ENCODE peak calls at places on chromosomes 5 and 9, in nine cellular contexts. V, E, C, L, N, S, U, F and D are unnamed samples.

GRCh38 chr9:2809692-2810423 is 34.0 kb downstream of the PUM3 start:
- DNase-seq in F (no peak), C (peak; percentile 28), L (peak; percentile 88), N (peak; percentile 78), E (peak; percentile 79), U (no peak), S (no peak), V (no peak), D (peak; percentile 95)

GRCh38 chr5:27491047-27491446 is 452.7 kb upstream of the CDH9 start:
- DNase-seq in S (no peak), V (no peak), U (no peak), N (no peak), C (no peak), E (no peak), F (no peak), L (no peak), D (no peak)

GRCh38 chr5:1279443-1280151 is 15.3 kb downstream of the TERT start:
- DNase-seq in E (no peak), V (no peak), F (no peak), U (no peak), S (no peak), N (no peak), C (no peak), L (no peak), D (no peak)

GRCh38 chr5:154058055-154059038 is 19.6 kb downstream of the MFAP3 start:
- DNase-seq in E (peak; percentile 14), C (peak; percentile 77), N (no peak), S (no peak), F (no peak), U (no peak), V (peak; percentile 52), L (peak; percentile 23), D (peak; percentile 76)

GRCh38 chr9:118929317-118929716 is 439.9 kb downstream of the BRINP1 start:
- DNase-seq in F (no peak), C (no peak), U (no peak), N (no peak), E (no peak), L (peak; percentile 74), S (no peak), V (no peak), D (peak; percentile 14)

GRCh38 chr9:136339958-136340310 is 12.6 kb downstream of the GPSM1 start:
- DNase-seq in S (no peak), F (no peak), E (no peak), C (no peak), U (no peak), L (no peak), N (no peak), V (no peak), D (no peak)

GRCh38 chr9:99011161-99011709 is 67.5 kb downstream of the COL15A1 start:
- DNase-seq in U (no peak), N (no peak), L (peak; percentile 51), S (no peak), C (no peak), V (no peak), F (no peak), E (peak; percentile 22), D (peak; percentile 30)

GRCh38 chr5:112995764-112996618 is 19.4 kb downstream of the DCP2 start:
- DNase-seq in S (peak; percentile 75), V (peak; percentile 42), E (peak; percentile 75), L (peak; percentile 72), F (peak; percentile 71), C (peak; percentile 60), N (peak; percentile 89), U (peak; percentile 78), D (peak; percentile 85)

GRCh38 chr5:165066751-165067150 is 1561.3 kb downstream of the MAT2B start:
- DNase-seq in U (no peak), C (no peak), F (no peak), E (no peak), N (no peak), L (no peak), S (no peak), V (no peak), D (no peak)

GRCh38 chr9:73039253-73039915 is 86.5 kb upstream of the ALDH1A1 start:
- DNase-seq in S (peak; percentile 63), N (no peak), V (no peak), U (no peak), C (no peak), F (peak; percentile 51), E (peak; percentile 18), L (peak; percentile 73), D (peak; percentile 67)

GRCh38 chr9:96256800-96257199 is 45.2 kb downstream of the HSD17B3 start:
- DNase-seq in S (no peak), E (peak; percentile 25), N (peak; percentile 86), L (peak; percentile 9), F (no peak), V (peak; percentile 82), U (no peak), C (peak; percentile 51), D (peak; percentile 20)

GRCh38 chr9:23730364-23730763 is 95.7 kb downstream of the ELAVL2 start:
- DNase-seq in N (no peak), F (no peak), V (no peak), C (no peak), S (no peak), L (no peak), U (no peak), E (no peak), D (no peak)

GRCh38 chr5:2847608-2848007 is 96.1 kb upstream of the IRX2 start:
- DNase-seq in L (no peak), V (no peak), U (no peak), N (no peak), F (no peak), C (no peak), S (no peak), E (no peak), D (no peak)

GRCh38 chr5:158313739-158314464 is 455.0 kb upstream of the CLINT1 start:
- DNase-seq in U (no peak), F (no peak), S (no peak), L (no peak), E (no peak), N (peak; percentile 73), V (no peak), C (no peak), D (no peak)

GRCh38 chr5:77645158-77645994 is 6.9 kb upstream of the OTP start:
- DNase-seq in V (peak; percentile 29), L (no peak), F (no peak), S (no peak), C (peak; percentile 50), E (peak; percentile 43), U (no peak), N (peak; percentile 85), D (no peak)

GRCh38 chr5:152527358-152528048 is 122.4 kb upstream of the NMUR2 start:
- DNase-seq in C (no peak), N (no peak), L (no peak), U (no peak), F (no peak), S (no peak), E (peak; percentile 12), V (no peak), D (no peak)

GRCh38 chr9:93226819-93227218 is 42.9 kb downstream of the WNK2 start:
- DNase-seq in V (no peak), S (no peak), C (no peak), U (no peak), F (no peak), L (no peak), N (no peak), E (no peak), D (no peak)
- TF ChIP-seq CTCF in V (no peak), S (no peak), C (no peak), U (no peak), F (no peak), L (no peak), N (no peak), E (no peak), D (no peak)

DNA sequence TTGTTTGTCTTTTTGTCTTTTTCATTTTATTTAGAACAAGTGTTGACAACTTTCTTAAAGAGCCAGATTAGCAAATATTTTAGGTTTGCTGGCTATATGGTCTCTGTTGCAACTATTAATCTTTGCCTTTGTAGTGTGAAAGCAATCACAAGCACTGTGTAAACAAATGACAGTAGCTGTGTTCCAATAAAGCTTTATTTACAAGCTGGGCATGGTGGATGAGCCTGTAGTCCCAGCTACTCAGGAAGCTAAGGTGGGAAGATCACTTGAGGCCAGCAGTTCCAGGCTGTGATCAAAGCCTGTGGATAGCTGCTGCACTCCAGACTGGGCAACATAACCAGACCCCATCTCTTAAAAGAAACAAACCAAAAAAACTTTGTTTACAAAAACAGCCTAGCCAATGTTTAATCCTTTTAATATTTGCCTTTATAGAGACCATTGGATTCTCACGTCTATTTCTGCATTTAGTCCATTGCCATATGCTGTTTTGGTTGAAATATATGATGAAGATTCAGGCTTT is 2.5 kb downstream of the C5orf22 start:
- DNase-seq in N (no peak), U (no peak), V (no peak), C (no peak), S (no peak), L (no peak), F (no peak), E (no peak), D (no peak)
- H3K4me3 ChIP-seq in N (no peak overlapping the region), U (no peak overlapping the region), V (no peak overlapping the region), C (no peak overlapping the region), S (no peak overlapping the region), L (no peak overlapping the region), F (no peak overlapping the region), E (no peak overlapping the region), D (no peak overlapping the region)

GRCh38 chr5:145812877-145813276 is 22.3 kb downstream of the PRELID2 start:
- DNase-seq in F (no peak), U (no peak), N (no peak), C (no peak), S (no peak), E (no peak), V (no peak), L (no peak), D (no peak)

GRCh38 chr5:145806923-145807322 is 28.2 kb downstream of the PRELID2 start:
- DNase-seq in U (no peak), C (no peak), S (no peak), E (no peak), V (no peak), L (no peak), N (no peak), F (no peak), D (peak; percentile 15)

GRCh38 chr5:145811834-145812625 is 23.1 kb downstream of the PRELID2 start:
- DNase-seq in S (no peak), F (no peak), V (no peak), L (peak; percentile 54), N (no peak), C (no peak), E (peak; percentile 65), U (no peak), D (peak; percentile 84)
- TF ChIP-seq CTCF in S (no peak), F (no peak), V (peak; percentile 19), L (peak; percentile 26), N (peak; percentile 72), C (no peak), E (peak; percentile 63), U (no peak), D (peak; percentile 58)

DNA sequence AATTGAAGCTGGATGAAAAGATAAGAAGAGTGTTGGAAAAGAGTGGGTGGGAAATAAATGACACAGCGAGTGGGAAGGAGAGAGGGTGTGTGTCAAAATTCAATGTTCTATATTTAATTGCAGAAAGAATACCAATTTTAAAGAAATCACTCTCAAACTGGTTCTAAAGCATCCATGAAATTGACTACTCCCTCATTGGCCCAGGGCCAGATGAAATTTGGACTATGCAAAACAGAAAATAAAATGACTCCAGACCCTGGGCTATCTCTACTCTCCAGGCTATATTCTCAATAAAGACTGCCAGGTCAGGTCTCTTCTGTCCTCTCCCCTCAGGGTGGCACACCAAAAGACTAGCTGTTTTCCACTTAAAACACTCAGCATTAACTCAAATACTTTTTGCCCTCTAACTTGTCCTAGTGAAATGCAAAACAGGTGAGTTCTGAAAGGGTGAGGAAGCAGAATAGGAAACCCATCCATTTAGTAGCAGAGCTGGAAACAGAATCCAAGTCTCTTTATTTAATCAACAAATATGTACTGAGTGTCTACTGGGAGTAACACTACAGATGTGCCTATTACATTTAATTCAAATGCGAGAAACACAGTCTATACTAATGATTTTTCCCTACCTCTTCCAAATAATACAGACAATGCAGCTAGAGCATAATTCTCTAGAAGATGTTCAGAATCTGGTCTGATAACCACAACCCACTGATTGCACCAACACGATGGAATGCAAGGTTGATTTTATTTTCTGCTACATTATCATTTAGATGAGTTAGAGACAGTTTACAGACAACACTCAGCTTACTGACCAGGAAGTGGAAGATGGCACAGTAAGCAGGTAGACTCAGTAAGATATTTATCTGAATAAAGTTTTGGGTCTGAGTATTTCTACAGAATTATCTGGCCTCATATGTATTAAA is 42.1 kb downstream of the EFCAB9 start:
- DNase-seq in L (no peak), S (no peak), E (no peak), U (no peak), V (no peak), N (no peak), F (no peak), C (no peak), D (peak; percentile 37)
- H3K4me3 ChIP-seq in L (no peak overlapping the region), S (no peak overlapping the region), E (no peak overlapping the region), U (no peak overlapping the region), V (no peak overlapping the region), N (no peak overlapping the region), F (no peak overlapping the region), C (no peak overlapping the region), D (no peak overlapping the region)